ENCODE peak calls at places on chromosome 3, in nine cellular contexts. W, D, Z, S, Q, O, R, E and Y are unnamed samples.

GRCh38 chr3:107956991-107957467 is 133.8 kb downstream of the CD47 start:
- DNase-seq in W (peak), D (no peak), Z (no peak), S (no peak), Q (peak), O (no peak), R (peak), E (peak), Y (peak)

GRCh38 chr3:177448987-177449975 is 252.0 kb upstream of the TBL1XR1 start:
- DNase-seq in W (peak), D (peak), Z (no peak), S (no peak), Q (no peak), O (no peak), R (no peak), E (no peak), Y (no peak)

GRCh38 chr3:127849368-127849767 is 27.1 kb upstream of the MGLL start:
- DNase-seq in W (no peak), D (no peak), Z (no peak), S (peak), Q (no peak), O (no peak), R (no peak), E (no peak), Y (no peak)

GRCh38 chr3:117411991-117412390 is 702.4 kb downstream of the TUSC7 start:
- DNase-seq in W (no peak), D (no peak), Z (no peak), S (no peak), Q (no peak), O (no peak), R (no peak), E (no peak), Y (no peak)

GRCh38 chr3:132344666-132345280 is 27.6 kb downstream of the ACP3 start:
- DNase-seq in W (no peak), D (peak), Z (peak), S (no peak), Q (no peak), O (peak), R (no peak), E (no peak), Y (no peak)

GRCh38 chr3:4994144-4994730 is 15.0 kb downstream of the BHLHE40 start:
- DNase-seq in W (no peak), D (no peak), Z (peak), S (no peak), Q (no peak), O (peak), R (no peak), E (peak), Y (no peak)

GRCh38 chr3:164049836-164050235 is 1028.5 kb downstream of the SI start:
- DNase-seq in W (no peak), D (no peak), Z (no peak), S (no peak), Q (no peak), O (no peak), R (no peak), E (no peak), Y (no peak)

GRCh38 chr3:141399979-141400971 is 32.0 kb downstream of the ZBTB38 start:
- DNase-seq in W (no peak), D (no peak), Z (no peak), S (peak), Q (no peak), O (no peak), R (no peak), E (no peak), Y (no peak)

GRCh38 chr3:146382386-146382785 is 87.0 kb downstream of the PLSCR2 start:
- DNase-seq in W (peak), D (peak), Z (peak), S (peak), Q (no peak), O (peak), R (no peak), E (no peak), Y (no peak)

GRCh38 chr3:33467786-33468185 is 27.6 kb upstream of the UBP1 start:
- DNase-seq in W (peak), D (no peak), Z (no peak), S (peak), Q (no peak), O (no peak), R (no peak), E (no peak), Y (no peak)

GRCh38 chr3:16474304-16474703 is 39.2 kb downstream of the RFTN1 start:
- DNase-seq in W (peak), D (no peak), Z (no peak), S (no peak), Q (no peak), O (no peak), R (no peak), E (no peak), Y (no peak)

GRCh38 chr3:56188201-56188600 is 280.1 kb downstream of the ERC2 start:
- DNase-seq in W (no peak), D (no peak), Z (no peak), S (no peak), Q (no peak), O (no peak), R (no peak), E (no peak), Y (peak)

GRCh38 chr3:180433172-180433571 is 168.8 kb upstream of the TTC14 start:
- DNase-seq in W (peak), D (no peak), Z (peak), S (no peak), Q (no peak), O (no peak), R (no peak), E (no peak), Y (no peak)

GRCh38 chr3:186268616-186269448 is 93.2 kb downstream of the DGKG start:
- DNase-seq in W (peak), D (peak), Z (peak), S (peak), Q (no peak), O (no peak), R (no peak), E (peak), Y (no peak)

GRCh38 chr3:157532529-157533297 is 29.5 kb upstream of the VEPH1 start:
- DNase-seq in W (peak), D (peak), Z (peak), S (peak), Q (peak), O (peak), R (no peak), E (no peak), Y (no peak)

GRCh38 chr3:166788936-166789335 is 591.2 kb downstream of the ZBBX start:
- DNase-seq in W (no peak), D (no peak), Z (no peak), S (no peak), Q (no peak), O (no peak), R (no peak), E (no peak), Y (no peak)

GRCh38 chr3:160224811-160225180 is 426 bp upstream of the C3orf80 start:
- DNase-seq in W (no peak), D (no peak), Z (no peak), S (no peak), Q (no peak), O (no peak), R (no peak), E (no peak), Y (no peak)

GRCh38 chr3:174614046-174614445 is 245.1 kb upstream of the NAALADL2 start:
- DNase-seq in W (peak), D (no peak), Z (no peak), S (no peak), Q (no peak), O (no peak), R (no peak), E (no peak), Y (no peak)

GRCh38 chr3:162489853-162490252 is 993.2 kb downstream of the OTOL1 start:
- DNase-seq in W (peak), D (no peak), Z (peak), S (peak), Q (no peak), O (peak), R (no peak), E (no peak), Y (no peak)

GRCh38 chr3:7144696-7145308 is 283.9 kb downstream of the GRM7 start:
- DNase-seq in W (peak), D (no peak), Z (peak), S (peak), Q (no peak), O (peak), R (no peak), E (no peak), Y (no peak)

GRCh38 chr3:151393961-151394360 is 9.4 kb upstream of the P2RY12 start:
- DNase-seq in W (no peak), D (no peak), Z (no peak), S (no peak), Q (no peak), O (no peak), R (no peak), E (no peak), Y (no peak)

GRCh38 chr3:9019244-9019961 is 56.1 kb upstream of the RAD18 start:
- DNase-seq in W (no peak), D (no peak), Z (no peak), S (no peak), Q (no peak), O (no peak), R (no peak), E (no peak), Y (no peak)

GRCh38 chr3:132196113-132196512 is 121.1 kb upstream of the ACP3 start:
- DNase-seq in W (no peak), D (no peak), Z (no peak), S (no peak), Q (no peak), O (no peak), R (no peak), E (no peak), Y (no peak)

GRCh38 chr3:182729903-182730674 is 63.2 kb upstream of the ATP11B start:
- DNase-seq in W (no peak), D (no peak), Z (no peak), S (no peak), Q (no peak), O (no peak), R (no peak), E (no peak), Y (no peak)

GRCh38 chr3:190265795-190266194 is 56.5 kb downstream of the CLDN1 start:
- DNase-seq in W (peak), D (peak), Z (peak), S (no peak), Q (peak), O (peak), R (no peak), E (no peak), Y (no peak)

GRCh38 chr3:106206165-106206564 is 337.4 kb upstream of the CBLB start:
- DNase-seq in W (peak), D (no peak), Z (peak), S (peak), Q (no peak), O (no peak), R (no peak), E (no peak), Y (no peak)

GRCh38 chr3:9316881-9317341 is 45.9 kb upstream of the THUMPD3 start:
- DNase-seq in W (peak), D (no peak), Z (no peak), S (peak), Q (peak), O (no peak), R (no peak), E (no peak), Y (peak)

GRCh38 chr3:152193673-152194267 is 75.0 kb upstream of the MBNL1 start:
- DNase-seq in W (no peak), D (no peak), Z (no peak), S (no peak), Q (no peak), O (no peak), R (no peak), E (no peak), Y (no peak)

GRCh38 chr3:187261541-187261969 is 30.0 kb downstream of the MASP1 start:
- DNase-seq in W (peak), D (no peak), Z (peak), S (no peak), Q (no peak), O (no peak), R (no peak), E (no peak), Y (no peak)

GRCh38 chr3:6799264-6799915 is 61.5 kb upstream of the GRM7 start:
- DNase-seq in W (peak), D (peak), Z (peak), S (peak), Q (peak), O (peak), R (peak), E (no peak), Y (no peak)

GRCh38 chr3:118970819-118971218 is 63.8 kb downstream of the IGSF11 start:
- DNase-seq in W (no peak), D (no peak), Z (no peak), S (no peak), Q (no peak), O (no peak), R (peak), E (no peak), Y (peak)

GRCh38 chr3:17103579-17103978 is 218.8 kb downstream of the PLCL2 start:
- DNase-seq in W (no peak), D (no peak), Z (no peak), S (no peak), Q (no peak), O (no peak), R (no peak), E (no peak), Y (no peak)

GRCh38 chr3:29772436-29772835 is 491.6 kb downstream of the RBMS3 start:
- DNase-seq in W (no peak), D (no peak), Z (no peak), S (no peak), Q (no peak), O (no peak), R (no peak), E (no peak), Y (no peak)

GRCh38 chr3:37980477-37981347 is 9.9 kb upstream of the VILL start:
- DNase-seq in W (no peak), D (no peak), Z (no peak), S (no peak), Q (no peak), O (no peak), R (no peak), E (no peak), Y (no peak)

GRCh38 chr3:39125837-39126500 is 18.5 kb downstream of the TTC21A start:
- DNase-seq in W (peak), D (peak), Z (peak), S (no peak), Q (no peak), O (no peak), R (no peak), E (no peak), Y (no peak)

GRCh38 chr3:131602011-131602779 is 99.4 kb upstream of the MRPL3 start:
- DNase-seq in W (no peak), D (no peak), Z (no peak), S (no peak), Q (no peak), O (no peak), R (no peak), E (no peak), Y (no peak)

GRCh38 chr3:57646723-57647122 is 46.2 kb downstream of the DENND6A start:
- DNase-seq in W (peak), D (peak), Z (peak), S (no peak), Q (peak), O (peak), R (no peak), E (no peak), Y (no peak)

GRCh38 chr3:192747746-192748145 is 20.4 kb upstream of the FGF12 start:
- DNase-seq in W (no peak), D (no peak), Z (no peak), S (peak), Q (no peak), O (no peak), R (no peak), E (no peak), Y (no peak)

GRCh38 chr3:120642368-120642948 is 39.6 kb downstream of the HGD start:
- DNase-seq in W (peak), D (no peak), Z (no peak), S (no peak), Q (no peak), O (no peak), R (no peak), E (no peak), Y (no peak)

GRCh38 chr3:183951459-183951858 is 66.2 kb downstream of the ABCC5 start:
- DNase-seq in W (no peak), D (no peak), Z (no peak), S (no peak), Q (no peak), O (no peak), R (no peak), E (no peak), Y (no peak)

GRCh38 chr3:183946037-183946436 is 61.4 kb upstream of the PARL start:
- DNase-seq in W (no peak), D (no peak), Z (no peak), S (no peak), Q (no peak), O (no peak), R (no peak), E (no peak), Y (no peak)

GRCh38 chr3:183944790-183945189 is 60.1 kb upstream of the PARL start:
- DNase-seq in W (no peak), D (no peak), Z (no peak), S (no peak), Q (no peak), O (no peak), R (no peak), E (no peak), Y (no peak)

GRCh38 chr3:183953471-183954070 is 64.1 kb downstream of the ABCC5 start:
- DNase-seq in W (no peak), D (no peak), Z (no peak), S (no peak), Q (no peak), O (no peak), R (no peak), E (no peak), Y (no peak)

GRCh38 chr3:183949690-183950089 is 65.0 kb upstream of the PARL start:
- DNase-seq in W (no peak), D (no peak), Z (no peak), S (no peak), Q (no peak), O (no peak), R (no peak), E (no peak), Y (no peak)
- H3K4me3 ChIP-seq in W (no peak), D (no peak), Z (no peak), S (no peak), Q (no peak), O (no peak), R (no peak), E (no peak), Y (no peak)

DNA sequence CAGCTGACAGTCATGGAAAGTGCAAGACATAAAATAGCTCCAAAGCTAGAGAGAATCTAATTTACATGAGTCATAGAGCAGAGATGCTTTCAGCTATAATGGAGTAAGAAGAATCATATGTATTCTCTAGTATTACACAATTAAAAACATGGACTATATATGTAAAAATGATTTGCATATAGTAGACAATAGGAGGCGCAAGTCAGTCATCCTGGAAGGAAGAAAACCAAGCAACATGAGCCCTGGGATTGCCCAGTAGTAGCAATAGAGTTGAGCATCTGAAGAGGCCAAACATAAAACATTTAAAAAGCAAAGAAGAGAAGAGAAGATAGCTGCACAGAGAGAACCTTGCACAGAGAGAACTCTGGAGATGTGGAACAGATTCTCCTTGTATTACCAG is 455.0 kb downstream of the EPHA3 start:
- DNase-seq in W (no peak), D (no peak), Z (peak), S (peak), Q (no peak), O (no peak), R (no peak), E (no peak), Y (no peak)
- TF ChIP-seq CTCF in W (no peak), D (no peak), Z (peak), S (peak), Q (no peak), O (no peak), R (no peak), E (no peak), Y (no peak)

DNA sequence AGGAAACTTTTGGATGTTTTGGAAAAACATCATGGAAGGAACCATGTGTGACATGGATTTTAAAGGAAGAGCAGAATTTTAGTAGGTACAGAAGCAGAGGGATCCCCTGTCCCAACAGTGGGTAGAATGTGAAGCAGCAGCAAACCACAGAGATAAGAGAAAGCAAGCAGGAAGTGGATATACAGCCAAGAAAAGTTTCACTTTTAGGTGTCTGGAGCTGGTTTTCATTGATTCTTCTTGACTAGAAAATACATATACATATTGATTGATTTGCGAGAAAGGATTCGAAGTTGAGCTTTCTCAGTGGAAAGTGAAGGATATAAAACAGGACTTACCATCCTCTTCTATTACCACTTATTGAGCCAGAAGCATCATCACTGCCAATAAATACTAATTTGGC is 133.5 kb downstream of the KCNMB2 start:
- DNase-seq in W (peak), D (no peak), Z (no peak), S (no peak), Q (no peak), O (no peak), R (no peak), E (no peak), Y (no peak)
- H3K27ac ChIP-seq in W (peak), D (no peak), Z (no peak), S (no peak), Q (no peak), O (no peak), R (peak), E (no peak), Y (no peak)

GRCh38 chr3:122184591-122184929 is 1.1 kb downstream of the CASR start:
- DNase-seq in W (no peak), D (no peak), Z (no peak), S (no peak), Q (no peak), O (no peak), R (no peak), E (no peak), Y (no peak)
- H3K4me3 ChIP-seq in W (peak), D (no peak), Z (no peak), S (peak), Q (peak), O (no peak), R (no peak), E (peak), Y (peak)